ENCODE peak calls at places on chromosomes 4 and X, in nine cellular contexts. P, S, I, W, U, O, F, E and J are unnamed samples.

GRCh38 chrX:3962511-3963350 is 249.3 kb upstream of the PRKX start:
- DNase-seq in F (no peak), I (peak; percentile 0), P (peak; percentile 63), E (no peak), W (peak; percentile 9), S (peak; percentile 16), U (peak; percentile 11), O (no peak), J (peak; percentile 7)

GRCh38 chrX:151852294-151852693 is 60.4 kb upstream of the MAGEA4 start:
- DNase-seq in W (no peak), F (no peak), U (no peak), O (no peak), P (no peak), S (no peak), I (no peak), E (no peak), J (no peak)

GRCh38 chr4:88962430-88962829 is 94.6 kb downstream of the FAM13A start:
- DNase-seq in E (no peak), I (no peak), S (no peak), W (peak; percentile 21), F (no peak), O (no peak), U (no peak), P (no peak), J (no peak)

GRCh38 chr4:38565271-38566199 is 98.5 kb upstream of the KLF3 start:
- DNase-seq in F (no peak), U (peak; percentile 60), S (peak; percentile 50), I (no peak), O (no peak), W (peak; percentile 69), P (peak; percentile 29), E (no peak), J (no peak)

GRCh38 chr4:81470456-81471327 is 1.0 kb downstream of the RASGEF1B start:
- DNase-seq in U (peak; percentile 36), O (peak; percentile 25), F (peak; percentile 45), P (peak; percentile 71), I (no peak), W (no peak), E (no peak), S (no peak), J (peak; percentile 39)

GRCh38 chrX:147848009-147848408 is 63.7 kb upstream of the FMR1 start:
- DNase-seq in I (no peak), O (no peak), E (no peak), S (no peak), U (no peak), W (no peak), P (no peak), F (no peak), J (no peak)

GRCh38 chr4:79141530-79141929 is 184.3 kb downstream of the NAA11 start:
- DNase-seq in W (peak; percentile 1), P (no peak), E (no peak), S (no peak), I (peak; percentile 72), U (peak; percentile 16), O (no peak), F (no peak), J (peak; percentile 14)

GRCh38 chrX:17414057-17414658 is 39.2 kb downstream of the NHS start:
- DNase-seq in U (no peak), P (no peak), S (no peak), F (no peak), O (no peak), W (no peak), E (no peak), I (no peak), J (no peak)

GRCh38 chr4:187333151-187333550 is 609.5 kb upstream of the FAT1 start:
- DNase-seq in S (no peak), P (no peak), E (no peak), I (no peak), F (no peak), U (no peak), W (no peak), O (no peak), J (no peak)

GRCh38 chr4:10639100-10639499 is 45.5 kb downstream of the CLNK start:
- DNase-seq in F (no peak), U (no peak), W (no peak), P (no peak), O (no peak), S (no peak), I (no peak), E (no peak), J (no peak)

GRCh38 chr4:122662701-122663100 is 41.8 kb upstream of the IL21 start:
- DNase-seq in P (no peak), E (no peak), U (no peak), S (no peak), O (no peak), F (no peak), I (no peak), W (no peak), J (no peak)

GRCh38 chr4:126530996-126531585 is 1101.7 kb upstream of the INTU start:
- DNase-seq in S (no peak), F (no peak), O (no peak), I (no peak), E (no peak), P (no peak), U (peak; percentile 69), W (peak; percentile 19), J (no peak)

GRCh38 chrX:101359966-101360365 is 11.4 kb upstream of the TIMM8A start:
- DNase-seq in I (no peak), P (no peak), O (no peak), E (no peak), S (no peak), U (peak; percentile 9), W (no peak), F (no peak), J (no peak)

GRCh38 chr4:109998867-109999303 is 86.2 kb downstream of the EGF start:
- DNase-seq in O (peak; percentile 39), I (peak; percentile 75), W (peak; percentile 71), P (peak; percentile 54), U (peak; percentile 76), E (no peak), F (peak; percentile 30), S (peak; percentile 4), J (peak; percentile 50)

GRCh38 chrX:21770631-21771321 is 12.9 kb upstream of the SMPX start:
- DNase-seq in O (no peak), E (no peak), I (no peak), F (no peak), S (no peak), W (no peak), U (no peak), P (no peak), J (no peak)

GRCh38 chr4:186144596-186145569 is 40.4 kb downstream of the FAM149A start:
- DNase-seq in F (no peak), S (peak; percentile 45), E (no peak), O (no peak), I (no peak), P (peak; percentile 16), W (peak; percentile 51), U (peak; percentile 66), J (peak; percentile 44)

GRCh38 chr4:26069218-26069617 is 155.2 kb downstream of the SMIM20 start:
- DNase-seq in F (no peak), W (peak; percentile 67), O (no peak), P (peak; percentile 45), U (peak; percentile 46), I (peak; percentile 15), E (no peak), S (no peak), J (peak; percentile 22)